ENCODE peak calls at places on chromosomes 2 and 18, in four cellular contexts. F is cardiac fibroblast, X is colonic mucosa, C is fibroblast of lung. B is an unnamed sample.

GRCh38 chr2:107627164-107627563 is 199.5 kb upstream of the RGPD4 start:
- DNase-seq in F (no peak), X (no peak), C (no peak), B (no peak)

GRCh38 chr2:188159484-188159883 is 132.2 kb upstream of the GULP1 start:
- DNase-seq in F (no peak), X (no peak), C (no peak), B (peak)

GRCh38 chr18:58668897-58669296 is 2.4 kb upstream of the MALT1 start:
- DNase-seq in F (no peak), X (no peak), C (peak), B (no peak)

GRCh38 chr18:51486735-51487366 is 289.4 kb upstream of the MEX3C start:
- DNase-seq in F (no peak), X (no peak), C (no peak), B (no peak)

GRCh38 chr18:65852273-65852672 is 101.5 kb downstream of the CDH7 start:
- DNase-seq in F (no peak), X (no peak), C (no peak), B (no peak)

GRCh38 chr2:152335016-152335850 is at the start of gene FMNL2:
- DNase-seq in F (peak), X (peak), C (peak), B (peak)

GRCh38 chr2:167844714-167845530 is 402.5 kb downstream of the STK39 start:
- DNase-seq in F (no peak), X (peak), C (no peak), B (no peak)

GRCh38 chr18:24420551-24420950 is 5.9 kb upstream of the IMPACT start:
- DNase-seq in F (no peak), X (no peak), C (no peak), B (no peak)

GRCh38 chr2:68832161-68832869 is 38.9 kb downstream of the BMP10 start:
- DNase-seq in F (peak), X (peak), C (peak), B (peak)

GRCh38 chr2:183991973-183992372 is 606.4 kb upstream of the ZNF804A start:
- DNase-seq in F (no peak), X (no peak), C (no peak), B (no peak)

GRCh38 chr2:210626849-210627248 is 70.5 kb downstream of the CPS1 start:
- DNase-seq in F (peak), X (no peak), C (peak), B (peak)

GRCh38 chr18:45672637-45673036 is 51.3 kb upstream of the SLC14A1 start:
- DNase-seq in F (no peak), X (no peak), C (no peak), B (no peak)

GRCh38 chr18:10997885-10998284 is 151.5 kb downstream of the PIEZO2 start:
- DNase-seq in F (no peak), X (no peak), C (no peak), B (no peak)

GRCh38 chr2:19649107-19649506 is 252.7 kb downstream of the TTC32 start:
- DNase-seq in F (peak), X (no peak), C (peak), B (peak)

GRCh38 chr2:31384771-31385276 is 29.7 kb downstream of the XDH start:
- DNase-seq in F (peak), X (no peak), C (peak), B (peak)

GRCh38 chr18:76805221-76805620 is 17.1 kb upstream of the ZNF236 start:
- DNase-seq in F (peak), X (no peak), C (peak), B (peak)

GRCh38 chr18:23683671-23684070 is 5.6 kb upstream of the LAMA3 start:
- DNase-seq in F (no peak), X (no peak), C (peak), B (peak)

GRCh38 chr2:223989206-223989859 is 32.1 kb downstream of the MRPL44 start:
- DNase-seq in F (no peak), X (peak), C (no peak), B (no peak)

GRCh38 chr2:233414777-233415570 is 60.7 kb downstream of the DGKD start:
- DNase-seq in F (peak), X (peak), C (peak), B (peak)

GRCh38 chr2:219560037-219560892 is 11.1 kb downstream of the OBSL1 start:
- DNase-seq in F (no peak), X (no peak), C (no peak), B (no peak)

GRCh38 chr2:128581849-128582244 is 263.2 kb upstream of the HS6ST1 start:
- DNase-seq in F (no peak), X (no peak), C (no peak), B (no peak)

GRCh38 chr2:39676342-39676741 is 10.6 kb downstream of the TMEM178A start:
- DNase-seq in F (no peak), X (no peak), C (no peak), B (no peak)

GRCh38 chr2:25885933-25886332 is 7.6 kb upstream of the ASXL2 start:
- DNase-seq in F (no peak), X (no peak), C (peak), B (peak)

GRCh38 chr18:62497171-62497783 is 25.5 kb upstream of the ZCCHC2 start:
- DNase-seq in F (no peak), X (peak), C (no peak), B (no peak)

GRCh38 chr18:24503182-24503581 is 42.7 kb downstream of the HRH4 start:
- DNase-seq in F (no peak), X (no peak), C (no peak), B (no peak)

GRCh38 chr2:129499747-129500146 is 479.7 kb upstream of the RAB6C start:
- DNase-seq in F (no peak), X (no peak), C (no peak), B (no peak)

GRCh38 chr18:27713727-27714080 is 463.2 kb downstream of the CDH2 start:
- DNase-seq in F (peak), X (no peak), C (peak), B (peak)

GRCh38 chr2:54496920-54497319 is 40.8 kb downstream of the SPTBN1 start:
- DNase-seq in F (no peak), X (no peak), C (no peak), B (no peak)

GRCh38 chr2:54494087-54494486 is 38.0 kb downstream of the SPTBN1 start:
- DNase-seq in F (no peak), X (no peak), C (no peak), B (no peak)

GRCh38 chr2:54500404-54501147 is 44.4 kb downstream of the SPTBN1 start:
- DNase-seq in F (no peak), X (no peak), C (no peak), B (no peak)

GRCh38 chr2:54499666-54500065 is 43.5 kb downstream of the SPTBN1 start:
- DNase-seq in F (peak), X (peak), C (no peak), B (peak)

DNA sequence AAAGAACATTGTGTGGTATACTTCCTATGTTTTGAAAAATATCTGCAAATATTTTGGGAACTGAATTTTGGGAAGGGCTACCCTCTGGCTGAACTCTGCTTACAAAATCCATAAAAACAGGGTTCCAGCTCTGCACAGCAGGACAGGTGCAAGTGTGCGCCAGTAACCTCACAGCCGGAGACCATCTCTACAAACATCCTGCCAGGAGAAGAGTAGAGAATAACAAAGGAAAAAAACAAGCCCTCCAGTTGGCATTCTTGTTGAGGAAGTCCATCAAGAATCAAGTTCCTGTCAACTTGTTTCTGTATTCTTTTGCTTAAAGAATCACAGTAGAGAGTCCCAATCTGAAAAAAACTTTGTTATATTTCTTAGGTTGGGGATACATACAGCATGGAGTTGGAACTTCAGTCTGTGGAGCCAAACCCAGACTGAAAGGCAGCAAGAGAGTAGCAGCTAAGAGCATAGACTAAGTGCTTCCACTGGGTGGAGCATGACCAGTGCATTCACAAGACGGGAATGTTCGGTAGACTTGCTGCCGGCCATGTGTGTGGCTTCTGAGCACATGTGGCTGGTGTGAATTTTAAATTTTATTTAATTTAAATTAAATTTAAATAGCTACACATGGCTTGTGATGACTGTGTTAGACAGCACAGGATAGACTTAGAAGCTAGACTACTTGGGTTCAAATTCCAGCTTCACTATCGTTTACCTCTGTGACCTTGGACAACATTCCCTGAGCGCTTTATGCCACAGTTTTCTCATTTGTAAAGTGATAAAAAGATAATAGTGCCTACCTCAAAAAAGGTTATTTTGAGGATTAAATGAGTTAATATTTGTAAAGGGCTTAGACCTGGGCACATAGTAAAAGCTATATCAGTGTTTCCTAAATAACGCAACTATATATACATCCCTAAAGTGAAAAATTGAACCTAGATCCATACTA is 41.9 kb downstream of the SPTBN1 start:
- DNase-seq in F (peak), X (peak), C (no peak), B (peak)
- TF ChIP-seq CTCF in F (peak), X (no peak), C (peak), B (peak)

GRCh38 chr2:235293060-235293459 is 200.8 kb upstream of the AGAP1 start:
- DNase-seq in F (no peak), X (no peak), C (no peak), B (no peak)

GRCh38 chr2:235291464-235291863 is 202.4 kb upstream of the AGAP1 start:
- DNase-seq in F (no peak), X (no peak), C (no peak), B (no peak)

GRCh38 chr2:235286624-235287368 is 207.0 kb upstream of the AGAP1 start:
- DNase-seq in F (peak), X (no peak), C (no peak), B (peak)

GRCh38 chr2:235283246-235283645 is 210.6 kb upstream of the AGAP1 start:
- DNase-seq in F (no peak), X (no peak), C (peak), B (no peak)

DNA sequence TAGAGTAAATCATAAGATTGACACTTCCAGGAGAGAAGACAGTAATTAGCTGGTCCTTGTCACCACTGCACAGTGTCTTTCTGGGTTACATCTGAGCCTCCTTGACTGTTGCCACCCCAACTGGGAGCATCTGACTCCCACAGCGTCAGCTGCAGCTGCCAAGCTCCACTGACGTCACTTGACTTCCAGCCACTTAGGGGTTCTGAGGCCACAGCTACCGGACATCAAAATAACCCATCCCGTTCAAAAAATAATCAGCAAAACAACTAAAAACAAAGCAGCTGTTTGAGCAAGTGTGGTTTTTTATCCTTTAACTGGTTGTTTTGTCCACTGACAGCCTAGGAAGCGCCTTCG is 206.5 kb upstream of the AGAP1 start:
- DNase-seq in F (no peak), X (no peak), C (no peak), B (no peak)
- H3K4me3 ChIP-seq in F (no peak), X (no peak), C (no peak), B (no peak)

GRCh38 chr2:105283532-105283931 is 42.0 kb downstream of the GPR45 start:
- DNase-seq in F (no peak), X (no peak), C (no peak), B (no peak)

GRCh38 chr2:105290981-105291660 is 38.4 kb downstream of the TGFBRAP1 start:
- DNase-seq in F (no peak), X (no peak), C (no peak), B (no peak)

GRCh38 chr2:105288133-105288532 is 41.4 kb downstream of the TGFBRAP1 start:
- DNase-seq in F (no peak), X (no peak), C (no peak), B (no peak)

GRCh38 chr2:105291981-105292380 is 37.6 kb downstream of the TGFBRAP1 start:
- DNase-seq in F (no peak), X (no peak), C (peak), B (no peak)

DNA sequence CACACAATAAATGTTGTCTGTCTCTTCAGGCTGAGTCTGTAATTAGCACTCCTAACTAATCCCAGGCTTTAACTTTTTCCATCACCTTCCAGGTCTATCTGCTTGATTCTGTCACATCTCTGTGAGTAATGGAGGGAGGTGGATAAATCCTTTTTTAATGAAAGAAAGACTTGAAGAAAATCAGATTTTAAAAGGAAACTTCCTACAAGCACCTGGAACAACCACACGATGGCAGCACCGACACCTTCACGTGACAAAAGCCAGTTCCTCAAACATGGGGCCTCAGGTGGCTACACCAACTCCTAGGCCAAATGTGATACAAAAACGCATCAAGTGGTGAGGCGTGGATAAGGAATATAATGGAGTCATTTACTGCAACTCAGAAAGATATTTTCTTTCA is 41.8 kb downstream of the TGFBRAP1 start:
- DNase-seq in F (peak), X (peak), C (peak), B (peak)
- TF ChIP-seq CTCF in F (peak), X (peak), C (peak), B (peak)

DNA sequence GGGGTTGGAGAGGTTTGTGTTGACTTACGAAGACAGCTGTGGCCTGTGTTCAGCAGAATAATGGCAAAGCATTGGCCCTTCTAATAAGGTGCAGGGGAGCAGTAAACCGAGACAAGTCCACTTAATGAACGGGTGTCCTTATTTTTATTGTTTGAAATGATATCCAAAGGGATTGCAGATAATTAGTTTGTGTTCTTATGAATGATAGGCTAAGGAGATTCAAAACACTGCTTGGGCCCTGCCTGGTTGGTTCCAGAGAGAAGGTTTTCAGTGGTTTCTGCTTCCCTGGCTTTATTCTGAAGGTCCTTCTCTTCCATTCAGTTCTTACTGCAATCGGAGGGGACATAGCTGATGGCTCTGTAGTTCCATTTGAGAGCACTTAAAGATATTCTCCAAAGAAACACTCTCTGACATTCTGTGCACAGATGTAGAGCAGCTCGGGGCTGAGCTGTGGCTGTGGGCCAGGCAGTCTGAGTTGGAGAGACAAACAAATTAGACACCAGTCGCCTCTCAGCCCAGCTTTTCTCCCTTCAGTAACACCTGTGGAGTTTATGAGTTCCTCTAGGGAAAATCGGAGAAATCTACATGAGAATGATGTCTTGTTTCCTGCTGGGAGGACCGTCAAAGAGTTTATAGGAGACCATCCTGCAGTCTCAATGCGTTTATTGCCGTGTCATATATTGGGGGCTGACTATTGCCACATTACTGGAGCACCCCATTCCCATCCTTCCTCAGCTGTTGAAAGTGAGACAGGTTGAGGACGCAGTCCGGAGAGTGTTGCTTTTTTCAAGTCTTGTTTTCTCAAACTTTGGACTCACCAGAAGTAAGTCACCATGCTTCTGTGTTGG is 6.5 kb downstream of the GREB1 start:
- DNase-seq in F (no peak), X (no peak), C (no peak), B (no peak)
- H3K4me3 ChIP-seq in F (no peak), X (no peak), C (no peak), B (no peak)